ENCODE peak calls at places on chromosomes 2 and 18, in ten cellular contexts. One of them, this sample, is unnamed.

GRCh38 chr2:25372405-25373268 is 30.9 kb upstream of the DNMT3A start:
- DNase-seq in HTR-8/SVneo: no peak
- DNase-seq in RPMI7951: no peak
- DNase-seq in OCI-M1: no peak
- DNase-seq in activated naive CD4-positive, alpha-beta T cell treated with anti-CD3 and anti-CD28 coated beads for 36 hours: no peak
- DNase-seq in HS-5: no peak
- DNase-seq in GM12891: no peak
- DNase-seq in right cardiac atrium: no peak
- DNase-seq in choroid plexus epithelial cell: no peak
- DNase-seq in RWPE1: no peak
- DNase-seq in this sample: peak

GRCh38 chr2:166627893-166628292 is 133.8 kb upstream of the SCN7A start:
- DNase-seq in HTR-8/SVneo: no peak
- DNase-seq in RPMI7951: no peak
- DNase-seq in OCI-M1: peak
- DNase-seq in activated naive CD4-positive, alpha-beta T cell treated with anti-CD3 and anti-CD28 coated beads for 36 hours: no peak
- DNase-seq in HS-5: no peak
- DNase-seq in GM12891: no peak
- DNase-seq in right cardiac atrium: no peak
- DNase-seq in choroid plexus epithelial cell: peak
- DNase-seq in RWPE1: no peak
- DNase-seq in this sample: no peak

GRCh38 chr2:164693834-164694233 is 72.6 kb upstream of the GRB14 start:
- DNase-seq in HTR-8/SVneo: no peak
- DNase-seq in RPMI7951: no peak
- DNase-seq in OCI-M1: no peak
- DNase-seq in activated naive CD4-positive, alpha-beta T cell treated with anti-CD3 and anti-CD28 coated beads for 36 hours: no peak
- DNase-seq in HS-5: no peak
- DNase-seq in GM12891: no peak
- DNase-seq in right cardiac atrium: no peak
- DNase-seq in choroid plexus epithelial cell: no peak
- DNase-seq in RWPE1: no peak
- DNase-seq in this sample: no peak

GRCh38 chr2:120702061-120702460 is 33.6 kb upstream of the GLI2 start:
- DNase-seq in HTR-8/SVneo: no peak
- DNase-seq in RPMI7951: peak
- DNase-seq in OCI-M1: no peak
- DNase-seq in activated naive CD4-positive, alpha-beta T cell treated with anti-CD3 and anti-CD28 coated beads for 36 hours: no peak
- DNase-seq in HS-5: no peak
- DNase-seq in GM12891: no peak
- DNase-seq in right cardiac atrium: no peak
- DNase-seq in choroid plexus epithelial cell: no peak
- DNase-seq in RWPE1: no peak
- DNase-seq in this sample: no peak

GRCh38 chr18:23828426-23828825 is 139.2 kb downstream of the LAMA3 start:
- DNase-seq in HTR-8/SVneo: peak
- DNase-seq in RPMI7951: peak
- DNase-seq in OCI-M1: no peak
- DNase-seq in activated naive CD4-positive, alpha-beta T cell treated with anti-CD3 and anti-CD28 coated beads for 36 hours: peak
- DNase-seq in HS-5: peak
- DNase-seq in GM12891: no peak
- DNase-seq in right cardiac atrium: no peak
- DNase-seq in choroid plexus epithelial cell: peak
- DNase-seq in RWPE1: peak
- DNase-seq in this sample: no peak

GRCh38 chr2:197804758-197805597 is 585 bp downstream of the PLCL1 start:
- DNase-seq in HTR-8/SVneo: no peak
- DNase-seq in RPMI7951: peak
- DNase-seq in OCI-M1: no peak
- DNase-seq in activated naive CD4-positive, alpha-beta T cell treated with anti-CD3 and anti-CD28 coated beads for 36 hours: peak
- DNase-seq in HS-5: no peak
- DNase-seq in GM12891: no peak
- DNase-seq in right cardiac atrium: peak
- DNase-seq in choroid plexus epithelial cell: peak
- DNase-seq in RWPE1: no peak
- DNase-seq in this sample: peak

GRCh38 chr18:5963267-5963666 is 67.9 kb upstream of the TMEM200C start:
- DNase-seq in HTR-8/SVneo: no peak
- DNase-seq in RPMI7951: no peak
- DNase-seq in OCI-M1: no peak
- DNase-seq in activated naive CD4-positive, alpha-beta T cell treated with anti-CD3 and anti-CD28 coated beads for 36 hours: no peak
- DNase-seq in HS-5: no peak
- DNase-seq in GM12891: no peak
- DNase-seq in right cardiac atrium: no peak
- DNase-seq in choroid plexus epithelial cell: no peak
- DNase-seq in RWPE1: no peak
- DNase-seq in this sample: no peak

GRCh38 chr2:96524482-96525210 is 11.9 kb upstream of the ARID5A start:
- DNase-seq in HTR-8/SVneo: no peak
- DNase-seq in RPMI7951: peak
- DNase-seq in OCI-M1: no peak
- DNase-seq in activated naive CD4-positive, alpha-beta T cell treated with anti-CD3 and anti-CD28 coated beads for 36 hours: no peak
- DNase-seq in HS-5: no peak
- DNase-seq in GM12891: no peak
- DNase-seq in right cardiac atrium: no peak
- DNase-seq in choroid plexus epithelial cell: no peak
- DNase-seq in RWPE1: no peak
- DNase-seq in this sample: no peak

GRCh38 chr2:47535073-47535472 is 132.1 kb downstream of the MSH2 start:
- DNase-seq in HTR-8/SVneo: no peak
- DNase-seq in RPMI7951: no peak
- DNase-seq in OCI-M1: no peak
- DNase-seq in activated naive CD4-positive, alpha-beta T cell treated with anti-CD3 and anti-CD28 coated beads for 36 hours: no peak
- DNase-seq in HS-5: no peak
- DNase-seq in GM12891: no peak
- DNase-seq in right cardiac atrium: no peak
- DNase-seq in choroid plexus epithelial cell: no peak
- DNase-seq in RWPE1: no peak
- DNase-seq in this sample: no peak

GRCh38 chr2:172299741-172300140 is 127.6 kb upstream of the ITGA6 start:
- DNase-seq in HTR-8/SVneo: no peak
- DNase-seq in RPMI7951: peak
- DNase-seq in OCI-M1: no peak
- DNase-seq in activated naive CD4-positive, alpha-beta T cell treated with anti-CD3 and anti-CD28 coated beads for 36 hours: no peak
- DNase-seq in HS-5: no peak
- DNase-seq in GM12891: no peak
- DNase-seq in right cardiac atrium: peak
- DNase-seq in choroid plexus epithelial cell: no peak
- DNase-seq in RWPE1: peak
- DNase-seq in this sample: no peak

GRCh38 chr2:41267929-41268659 is 779.7 kb upstream of the PKDCC start:
- DNase-seq in HTR-8/SVneo: no peak
- DNase-seq in RPMI7951: no peak
- DNase-seq in OCI-M1: no peak
- DNase-seq in activated naive CD4-positive, alpha-beta T cell treated with anti-CD3 and anti-CD28 coated beads for 36 hours: no peak
- DNase-seq in HS-5: no peak
- DNase-seq in GM12891: no peak
- DNase-seq in right cardiac atrium: no peak
- DNase-seq in choroid plexus epithelial cell: no peak
- DNase-seq in RWPE1: no peak
- DNase-seq in this sample: no peak

GRCh38 chr18:13136056-13136688 is 82.4 kb upstream of the LDLRAD4 start:
- DNase-seq in HTR-8/SVneo: no peak
- DNase-seq in RPMI7951: peak
- DNase-seq in OCI-M1: peak
- DNase-seq in activated naive CD4-positive, alpha-beta T cell treated with anti-CD3 and anti-CD28 coated beads for 36 hours: peak
- DNase-seq in HS-5: no peak
- DNase-seq in GM12891: peak
- DNase-seq in right cardiac atrium: no peak
- DNase-seq in choroid plexus epithelial cell: peak
- DNase-seq in RWPE1: no peak
- DNase-seq in this sample: no peak

GRCh38 chr18:54260376-54261072 is 8.8 kb upstream of the POLI start:
- DNase-seq in HTR-8/SVneo: no peak
- DNase-seq in RPMI7951: no peak
- DNase-seq in OCI-M1: peak
- DNase-seq in activated naive CD4-positive, alpha-beta T cell treated with anti-CD3 and anti-CD28 coated beads for 36 hours: peak
- DNase-seq in HS-5: no peak
- DNase-seq in GM12891: no peak
- DNase-seq in right cardiac atrium: no peak
- DNase-seq in choroid plexus epithelial cell: peak
- DNase-seq in RWPE1: peak
- DNase-seq in this sample: no peak

GRCh38 chr2:24513266-24513665 is 22.2 kb downstream of the NCOA1 start:
- DNase-seq in HTR-8/SVneo: no peak
- DNase-seq in RPMI7951: no peak
- DNase-seq in OCI-M1: no peak
- DNase-seq in activated naive CD4-positive, alpha-beta T cell treated with anti-CD3 and anti-CD28 coated beads for 36 hours: no peak
- DNase-seq in HS-5: no peak
- DNase-seq in GM12891: no peak
- DNase-seq in right cardiac atrium: no peak
- DNase-seq in choroid plexus epithelial cell: peak
- DNase-seq in RWPE1: no peak
- DNase-seq in this sample: no peak

GRCh38 chr2:70828914-70829824 is 6.4 kb downstream of the CD207 start:
- DNase-seq in HTR-8/SVneo: peak
- DNase-seq in RPMI7951: no peak
- DNase-seq in OCI-M1: no peak
- DNase-seq in activated naive CD4-positive, alpha-beta T cell treated with anti-CD3 and anti-CD28 coated beads for 36 hours: no peak
- DNase-seq in HS-5: peak
- DNase-seq in GM12891: no peak
- DNase-seq in right cardiac atrium: peak
- DNase-seq in choroid plexus epithelial cell: no peak
- DNase-seq in RWPE1: no peak
- DNase-seq in this sample: no peak

GRCh38 chr2:37449686-37450392 is 105.4 kb downstream of the QPCT start:
- DNase-seq in HTR-8/SVneo: no peak
- DNase-seq in RPMI7951: no peak
- DNase-seq in OCI-M1: no peak
- DNase-seq in activated naive CD4-positive, alpha-beta T cell treated with anti-CD3 and anti-CD28 coated beads for 36 hours: no peak
- DNase-seq in HS-5: no peak
- DNase-seq in GM12891: no peak
- DNase-seq in right cardiac atrium: no peak
- DNase-seq in choroid plexus epithelial cell: peak
- DNase-seq in RWPE1: no peak
- DNase-seq in this sample: no peak

GRCh38 chr2:72920317-72921087 is 3.2 kb downstream of the EMX1 start:
- DNase-seq in HTR-8/SVneo: no peak
- DNase-seq in RPMI7951: no peak
- DNase-seq in OCI-M1: no peak
- DNase-seq in activated naive CD4-positive, alpha-beta T cell treated with anti-CD3 and anti-CD28 coated beads for 36 hours: no peak
- DNase-seq in HS-5: no peak
- DNase-seq in GM12891: no peak
- DNase-seq in right cardiac atrium: no peak
- DNase-seq in choroid plexus epithelial cell: peak
- DNase-seq in RWPE1: no peak
- DNase-seq in this sample: no peak

GRCh38 chr2:44533508-44533907 is 171.8 kb downstream of the CAMKMT start:
- DNase-seq in HTR-8/SVneo: no peak
- DNase-seq in RPMI7951: no peak
- DNase-seq in OCI-M1: peak
- DNase-seq in activated naive CD4-positive, alpha-beta T cell treated with anti-CD3 and anti-CD28 coated beads for 36 hours: no peak
- DNase-seq in HS-5: no peak
- DNase-seq in GM12891: no peak
- DNase-seq in right cardiac atrium: no peak
- DNase-seq in choroid plexus epithelial cell: no peak
- DNase-seq in RWPE1: no peak
- DNase-seq in this sample: no peak

GRCh38 chr2:33272001-33272400 is 204.4 kb upstream of the RASGRP3 start:
- DNase-seq in HTR-8/SVneo: no peak
- DNase-seq in RPMI7951: peak
- DNase-seq in OCI-M1: no peak
- DNase-seq in activated naive CD4-positive, alpha-beta T cell treated with anti-CD3 and anti-CD28 coated beads for 36 hours: peak
- DNase-seq in HS-5: no peak
- DNase-seq in GM12891: peak
- DNase-seq in right cardiac atrium: no peak
- DNase-seq in choroid plexus epithelial cell: peak
- DNase-seq in RWPE1: no peak
- DNase-seq in this sample: no peak

GRCh38 chr2:127665267-127665893 is 9.9 kb downstream of the LIMS2 start:
- DNase-seq in HTR-8/SVneo: no peak
- DNase-seq in RPMI7951: no peak
- DNase-seq in OCI-M1: no peak
- DNase-seq in activated naive CD4-positive, alpha-beta T cell treated with anti-CD3 and anti-CD28 coated beads for 36 hours: no peak
- DNase-seq in HS-5: no peak
- DNase-seq in GM12891: no peak
- DNase-seq in right cardiac atrium: no peak
- DNase-seq in choroid plexus epithelial cell: no peak
- DNase-seq in RWPE1: no peak
- DNase-seq in this sample: no peak

GRCh38 chr2:84971799-84972790 is 1.1 kb downstream of the KCMF1 start:
- DNase-seq in HTR-8/SVneo: no peak
- DNase-seq in RPMI7951: peak
- DNase-seq in OCI-M1: peak
- DNase-seq in activated naive CD4-positive, alpha-beta T cell treated with anti-CD3 and anti-CD28 coated beads for 36 hours: peak
- DNase-seq in HS-5: no peak
- DNase-seq in GM12891: peak
- DNase-seq in right cardiac atrium: peak
- DNase-seq in choroid plexus epithelial cell: peak
- DNase-seq in RWPE1: no peak
- DNase-seq in this sample: peak

GRCh38 chr18:23573948-23574431 is 12.3 kb downstream of the NPC1 start:
- DNase-seq in HTR-8/SVneo: no peak
- DNase-seq in RPMI7951: peak
- DNase-seq in OCI-M1: no peak
- DNase-seq in activated naive CD4-positive, alpha-beta T cell treated with anti-CD3 and anti-CD28 coated beads for 36 hours: peak
- DNase-seq in HS-5: peak
- DNase-seq in GM12891: no peak
- DNase-seq in right cardiac atrium: no peak
- DNase-seq in choroid plexus epithelial cell: peak
- DNase-seq in RWPE1: peak
- DNase-seq in this sample: peak

GRCh38 chr18:55079481-55080350 is 120.5 kb upstream of the CCDC68 start:
- DNase-seq in HTR-8/SVneo: no peak
- DNase-seq in RPMI7951: no peak
- DNase-seq in OCI-M1: no peak
- DNase-seq in activated naive CD4-positive, alpha-beta T cell treated with anti-CD3 and anti-CD28 coated beads for 36 hours: no peak
- DNase-seq in HS-5: no peak
- DNase-seq in GM12891: no peak
- DNase-seq in right cardiac atrium: no peak
- DNase-seq in choroid plexus epithelial cell: peak
- DNase-seq in RWPE1: no peak
- DNase-seq in this sample: peak

GRCh38 chr2:189673661-189674373 is 653 bp upstream of the ANKAR start:
- DNase-seq in HTR-8/SVneo: no peak
- DNase-seq in RPMI7951: peak
- DNase-seq in OCI-M1: no peak
- DNase-seq in activated naive CD4-positive, alpha-beta T cell treated with anti-CD3 and anti-CD28 coated beads for 36 hours: no peak
- DNase-seq in HS-5: no peak
- DNase-seq in GM12891: no peak
- DNase-seq in right cardiac atrium: no peak
- DNase-seq in choroid plexus epithelial cell: no peak
- DNase-seq in RWPE1: no peak
- DNase-seq in this sample: no peak

GRCh38 chr2:134736167-134736885 is 17.5 kb upstream of the TMEM163 start:
- DNase-seq in HTR-8/SVneo: peak
- DNase-seq in RPMI7951: peak
- DNase-seq in OCI-M1: peak
- DNase-seq in activated naive CD4-positive, alpha-beta T cell treated with anti-CD3 and anti-CD28 coated beads for 36 hours: no peak
- DNase-seq in HS-5: peak
- DNase-seq in GM12891: no peak
- DNase-seq in right cardiac atrium: no peak
- DNase-seq in choroid plexus epithelial cell: peak
- DNase-seq in RWPE1: peak
- DNase-seq in this sample: no peak

GRCh38 chr2:240391111-240392051 is 44.1 kb upstream of the GPC1 start:
- DNase-seq in HTR-8/SVneo: no peak
- DNase-seq in RPMI7951: no peak
- DNase-seq in OCI-M1: no peak
- DNase-seq in activated naive CD4-positive, alpha-beta T cell treated with anti-CD3 and anti-CD28 coated beads for 36 hours: peak
- DNase-seq in HS-5: no peak
- DNase-seq in GM12891: no peak
- DNase-seq in right cardiac atrium: peak
- DNase-seq in choroid plexus epithelial cell: no peak
- DNase-seq in RWPE1: no peak
- DNase-seq in this sample: peak

GRCh38 chr2:190529486-190530104 is 4.9 kb downstream of the NEMP2 start:
- DNase-seq in HTR-8/SVneo: no peak
- DNase-seq in RPMI7951: no peak
- DNase-seq in OCI-M1: peak
- DNase-seq in activated naive CD4-positive, alpha-beta T cell treated with anti-CD3 and anti-CD28 coated beads for 36 hours: no peak
- DNase-seq in HS-5: no peak
- DNase-seq in GM12891: no peak
- DNase-seq in right cardiac atrium: no peak
- DNase-seq in choroid plexus epithelial cell: no peak
- DNase-seq in RWPE1: no peak
- DNase-seq in this sample: no peak

GRCh38 chr2:152415811-152416210 is 80.8 kb downstream of the FMNL2 start:
- DNase-seq in HTR-8/SVneo: no peak
- DNase-seq in RPMI7951: peak
- DNase-seq in OCI-M1: no peak
- DNase-seq in activated naive CD4-positive, alpha-beta T cell treated with anti-CD3 and anti-CD28 coated beads for 36 hours: no peak
- DNase-seq in HS-5: no peak
- DNase-seq in GM12891: no peak
- DNase-seq in right cardiac atrium: no peak
- DNase-seq in choroid plexus epithelial cell: no peak
- DNase-seq in RWPE1: no peak
- DNase-seq in this sample: no peak

This sample was measured in ovary.